ENCODE peak calls at places on chromosome 21, in eight cellular contexts. F is prostate gland; I is AG04449; C is NB4; R is OCI-LY7; J is CD4-positive, alpha-beta T cell; T is AG09309; E is HL-60. B is an unnamed sample.

GRCh38 chr21:42352433-42353095 is 1.8 kb upstream of the TFF2 start:
- DNase-seq in R (no peak), I (no peak), T (no peak), C (no peak), J (peak; percentile 22), E (no peak), F (no peak), B (no peak)

GRCh38 chr21:37119421-37120218 is 46.6 kb downstream of the TTC3 start:
- DNase-seq in J (no peak), C (peak; percentile 1), E (no peak), I (no peak), R (no peak), F (no peak), T (no peak), B (no peak)

GRCh38 chr21:37764696-37765095 is 151.6 kb downstream of the KCNJ6 start:
- DNase-seq in I (no peak), T (no peak), J (no peak), F (no peak), C (no peak), E (no peak), R (no peak), B (no peak)

GRCh38 chr21:25980710-25981109 is 189.9 kb downstream of the APP start:
- DNase-seq in T (no peak), E (no peak), F (no peak), I (no peak), J (no peak), R (no peak), C (no peak), B (no peak)

GRCh38 chr21:36784942-36785341 is 86.0 kb downstream of the SIM2 start:
- DNase-seq in F (peak; percentile 32), J (no peak), T (no peak), R (no peak), C (no peak), E (no peak), I (no peak), B (no peak)

GRCh38 chr21:41805038-41805437 is 38.2 kb upstream of the RIPK4 start:
- DNase-seq in C (no peak), J (no peak), R (no peak), I (no peak), F (no peak), T (no peak), E (no peak), B (no peak)

GRCh38 chr21:16496594-16496993 is 766.8 kb downstream of the USP25 start:
- DNase-seq in T (no peak), E (no peak), C (no peak), J (no peak), F (no peak), R (no peak), I (no peak), B (no peak)

GRCh38 chr21:38798481-38798882 is 7.2 kb upstream of the ETS2 start:
- DNase-seq in F (no peak), R (no peak), E (no peak), T (no peak), I (no peak), J (no peak), C (no peak), B (no peak)

GRCh38 chr21:41926068-41926806 is 27.6 kb downstream of the C2CD2 start:
- DNase-seq in R (peak; percentile 82), J (no peak), C (peak; percentile 13), T (no peak), E (no peak), I (no peak), F (peak; percentile 35), B (peak; percentile 14)

GRCh38 chr21:39867198-39867650 is at the start of gene PCP4:
- DNase-seq in F (peak; percentile 58), I (no peak), R (peak; percentile 39), E (peak; percentile 30), C (peak; percentile 47), T (no peak), J (no peak), B (peak; percentile 10)

GRCh38 chr21:42006765-42007164 is 3.4 kb downstream of the ZBTB21 start:
- DNase-seq in E (no peak), T (no peak), F (no peak), R (no peak), C (no peak), J (no peak), I (no peak), B (no peak)

GRCh38 chr21:42161957-42162681 is 56.8 kb upstream of the ABCG1 start:
- DNase-seq in T (no peak), J (peak; percentile 39), F (no peak), R (peak; percentile 41), C (peak; percentile 40), I (no peak), E (peak; percentile 33), B (no peak)

GRCh38 chr21:16279658-16280581 is 550.1 kb downstream of the USP25 start:
- DNase-seq in F (peak; percentile 37), C (no peak), R (no peak), J (no peak), T (peak; percentile 16), I (peak; percentile 10), E (no peak), B (peak; percentile 89)

GRCh38 chr21:43832648-43833047 is 32.4 kb upstream of the AGPAT3 start:
- DNase-seq in E (no peak), F (no peak), C (no peak), R (no peak), I (no peak), T (no peak), J (no peak), B (no peak)

GRCh38 chr21:43827015-43827611 is 37.7 kb downstream of the RRP1 start:
- DNase-seq in C (no peak), I (no peak), T (peak; percentile 17), R (no peak), F (no peak), J (no peak), E (no peak), B (no peak)

GRCh38 chr21:43832158-43832550 is 32.9 kb upstream of the AGPAT3 start:
- DNase-seq in R (no peak), E (no peak), I (no peak), F (no peak), J (no peak), C (no peak), T (no peak), B (no peak)

GRCh38 chr21:43829161-43829560 is 35.9 kb upstream of the AGPAT3 start:
- DNase-seq in C (no peak), I (no peak), T (no peak), J (no peak), E (no peak), R (no peak), F (no peak), B (no peak)

DNA sequence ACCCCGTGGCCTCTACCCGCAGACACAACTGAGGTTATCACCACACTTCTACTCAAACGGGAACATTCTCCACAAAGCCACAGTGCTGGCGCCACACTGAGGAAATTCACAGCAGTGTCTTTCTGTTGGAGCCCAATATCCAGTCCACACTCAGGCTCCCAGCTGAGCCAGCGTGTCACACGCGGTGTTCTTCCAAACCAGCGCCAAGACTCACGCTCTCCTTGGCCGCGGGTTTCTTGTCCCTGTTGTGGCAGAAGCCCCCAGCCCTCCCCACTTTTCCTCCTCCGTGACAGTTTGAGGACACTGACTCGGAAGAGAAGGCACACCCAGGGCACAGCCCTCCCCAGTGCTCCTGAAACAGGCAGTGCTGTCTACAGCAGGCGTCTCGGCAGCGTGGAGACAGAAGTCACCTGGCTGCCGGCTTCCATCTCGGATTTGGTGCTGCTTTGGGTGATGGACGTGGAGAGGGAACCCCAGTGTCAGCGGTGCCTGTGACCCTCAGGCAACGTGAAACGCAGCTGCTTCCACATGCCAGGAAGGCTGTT is 35.4 kb upstream of the AGPAT3 start:
- DNase-seq in T (no peak), J (no peak), R (no peak), E (peak; percentile 61), F (no peak), C (peak; percentile 60), I (no peak), B (no peak)
- TF ChIP-seq CTCF in T (no peak), J (no peak), R (peak; percentile 43), E (peak; percentile 33), F (no peak), C (peak; percentile 50), I (no peak), B (no peak)

DNA sequence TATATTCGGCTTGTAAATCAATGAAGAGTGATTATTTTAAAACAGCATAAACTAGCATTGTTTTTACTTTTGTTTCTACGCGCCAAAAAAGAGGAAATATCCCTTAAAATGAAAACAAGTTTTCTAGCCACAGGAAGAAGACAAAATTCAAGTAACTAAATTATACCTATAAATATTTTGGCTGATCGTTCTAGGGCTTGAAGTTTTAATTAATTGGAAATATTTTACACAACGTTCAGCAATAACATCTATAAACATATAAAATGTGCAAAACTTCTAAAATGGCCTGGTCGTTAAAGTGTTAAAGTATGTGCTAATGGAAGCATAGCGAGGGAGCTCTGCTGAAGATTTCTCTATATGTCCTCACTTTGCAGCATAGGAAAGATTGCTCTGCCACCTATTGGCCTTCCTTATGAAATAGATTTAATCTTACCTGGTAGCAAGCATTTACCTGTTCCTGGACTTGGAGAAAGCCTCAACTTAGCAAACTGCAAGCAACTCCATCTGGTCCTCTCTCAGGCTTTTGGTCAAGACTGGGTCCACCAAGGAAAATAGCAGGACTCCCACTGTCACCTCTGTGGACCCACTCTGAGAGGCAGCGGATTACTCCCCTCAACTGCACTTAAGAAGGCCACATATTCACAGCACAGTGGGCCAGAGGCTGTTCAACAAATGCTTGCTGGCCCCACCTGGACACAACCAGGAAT is 351.3 kb upstream of the RUNX1 start:
- DNase-seq in E (peak; percentile 62), R (peak; percentile 86), T (no peak), J (peak; percentile 35), F (peak; percentile 57), I (no peak), C (peak; percentile 79), B (peak; percentile 70)
- TF ChIP-seq CTCF in E (no peak), R (peak; percentile 95), T (peak; percentile 44), J (peak; percentile 75), F (peak; percentile 55), I (peak; percentile 38), C (peak; percentile 40), B (peak; percentile 70)

GRCh38 chr21:44858791-44859190 is 14.7 kb downstream of the PTTG1IP start:
- DNase-seq in T (no peak), J (no peak), R (no peak), E (no peak), C (no peak), I (no peak), F (peak; percentile 32), B (no peak)

GRCh38 chr21:44856131-44856530 is 17.4 kb downstream of the PTTG1IP start:
- DNase-seq in F (no peak), C (no peak), E (no peak), J (no peak), I (no peak), T (no peak), R (no peak), B (no peak)

GRCh38 chr21:44858291-44858690 is 15.2 kb downstream of the PTTG1IP start:
- DNase-seq in J (no peak), T (no peak), F (no peak), E (no peak), I (no peak), C (no peak), R (no peak), B (no peak)

GRCh38 chr21:44855572-44855971 is 17.9 kb downstream of the PTTG1IP start:
- DNase-seq in T (no peak), E (no peak), F (no peak), R (no peak), C (no peak), J (no peak), I (no peak), B (no peak)

GRCh38 chr21:44857127-44857892 is 16.2 kb downstream of the PTTG1IP start:
- DNase-seq in T (no peak), J (no peak), I (no peak), F (no peak), R (no peak), E (no peak), C (no peak), B (no peak)
- TF ChIP-seq CTCF in T (no peak), J (no peak), I (no peak), F (no peak), R (no peak), E (no peak), C (no peak), B (no peak)

GRCh38 chr21:20728691-20729090 is 269.5 kb upstream of the NCAM2 start:
- DNase-seq in F (no peak), J (no peak), R (no peak), I (no peak), T (no peak), E (no peak), C (no peak), B (no peak)
- TF ChIP-seq CTCF in F (no peak), J (no peak), R (no peak), I (no peak), T (no peak), E (no peak), C (no peak), B (no peak)